ENCODE peak calls at places on chromosomes 11 and 22, in nine cellular contexts. One of them, this sample, is unnamed.

GRCh38 chr11:78857688-78858087 is 283.0 kb upstream of the NARS2 start:
- DNase-seq in stimulated activated CD4-positive, alpha-beta T cell treated with anti-CD3 and anti-CD28 coated beads, Interleukin-2, amount 100 ng/mL, for 48 hours: no peak
- DNase-seq in NCI-H2029 treated with DMSO at 0.1 percent for 48 hours: no peak
- DNase-seq in HT1080: no peak
- DNase-seq in GM04503: no peak
- DNase-seq in RWPE1: no peak
- DNase-seq in NCI-H748 treated with DMSO at 0.1 percent for 48 hours: no peak
- DNase-seq in spleen: no peak
- DNase-seq in astrocyte of the spinal cord: peak; percentile 13
- DNase-seq in this sample: no peak

GRCh38 chr11:112380464-112380863 is 119.8 kb upstream of the PLET1 start:
- DNase-seq in stimulated activated CD4-positive, alpha-beta T cell treated with anti-CD3 and anti-CD28 coated beads, Interleukin-2, amount 100 ng/mL, for 48 hours: no peak
- DNase-seq in NCI-H2029 treated with DMSO at 0.1 percent for 48 hours: no peak
- DNase-seq in HT1080: no peak
- DNase-seq in GM04503: no peak
- DNase-seq in RWPE1: no peak
- DNase-seq in NCI-H748 treated with DMSO at 0.1 percent for 48 hours: no peak
- DNase-seq in spleen: no peak
- DNase-seq in astrocyte of the spinal cord: no peak
- DNase-seq in this sample: no peak

GRCh38 chr22:39128508-39128907 is 24.0 kb downstream of the CBX7 start:
- DNase-seq in stimulated activated CD4-positive, alpha-beta T cell treated with anti-CD3 and anti-CD28 coated beads, Interleukin-2, amount 100 ng/mL, for 48 hours: no peak
- DNase-seq in NCI-H2029 treated with DMSO at 0.1 percent for 48 hours: no peak
- DNase-seq in HT1080: no peak
- DNase-seq in GM04503: no peak
- DNase-seq in RWPE1: no peak
- DNase-seq in NCI-H748 treated with DMSO at 0.1 percent for 48 hours: no peak
- DNase-seq in spleen: peak; percentile 56
- DNase-seq in astrocyte of the spinal cord: no peak
- DNase-seq in this sample: no peak

GRCh38 chr22:23085785-23086184 is 15.5 kb downstream of the GNAZ start:
- DNase-seq in stimulated activated CD4-positive, alpha-beta T cell treated with anti-CD3 and anti-CD28 coated beads, Interleukin-2, amount 100 ng/mL, for 48 hours: no peak
- DNase-seq in NCI-H2029 treated with DMSO at 0.1 percent for 48 hours: no peak
- DNase-seq in HT1080: no peak
- DNase-seq in GM04503: no peak
- DNase-seq in RWPE1: no peak
- DNase-seq in NCI-H748 treated with DMSO at 0.1 percent for 48 hours: no peak
- DNase-seq in spleen: no peak
- DNase-seq in astrocyte of the spinal cord: no peak
- DNase-seq in this sample: no peak

GRCh38 chr11:62445314-62445740 is 26.5 kb downstream of the SCGB1A1 start:
- DNase-seq in stimulated activated CD4-positive, alpha-beta T cell treated with anti-CD3 and anti-CD28 coated beads, Interleukin-2, amount 100 ng/mL, for 48 hours: no peak
- DNase-seq in NCI-H2029 treated with DMSO at 0.1 percent for 48 hours: peak; percentile 78
- DNase-seq in HT1080: no peak
- DNase-seq in GM04503: peak; percentile 80
- DNase-seq in RWPE1: no peak
- DNase-seq in NCI-H748 treated with DMSO at 0.1 percent for 48 hours: no peak
- DNase-seq in spleen: no peak
- DNase-seq in astrocyte of the spinal cord: peak; percentile 65
- DNase-seq in this sample: no peak

GRCh38 chr22:29266564-29267461 is 968 bp downstream of the RHBDD3 start:
- DNase-seq in stimulated activated CD4-positive, alpha-beta T cell treated with anti-CD3 and anti-CD28 coated beads, Interleukin-2, amount 100 ng/mL, for 48 hours: no peak
- DNase-seq in NCI-H2029 treated with DMSO at 0.1 percent for 48 hours: no peak
- DNase-seq in HT1080: no peak
- DNase-seq in GM04503: no peak
- DNase-seq in RWPE1: no peak
- DNase-seq in NCI-H748 treated with DMSO at 0.1 percent for 48 hours: no peak
- DNase-seq in spleen: peak; percentile 79
- DNase-seq in astrocyte of the spinal cord: peak; percentile 9
- DNase-seq in this sample: peak; percentile 7

GRCh38 chr11:102158151-102158734 is 48.0 kb downstream of the YAP1 start:
- DNase-seq in stimulated activated CD4-positive, alpha-beta T cell treated with anti-CD3 and anti-CD28 coated beads, Interleukin-2, amount 100 ng/mL, for 48 hours: no peak
- DNase-seq in NCI-H2029 treated with DMSO at 0.1 percent for 48 hours: no peak
- DNase-seq in HT1080: no peak
- DNase-seq in GM04503: no peak
- DNase-seq in RWPE1: no peak
- DNase-seq in NCI-H748 treated with DMSO at 0.1 percent for 48 hours: no peak
- DNase-seq in spleen: no peak
- DNase-seq in astrocyte of the spinal cord: no peak
- DNase-seq in this sample: no peak

GRCh38 chr11:37712246-37712645 is 1114.2 kb upstream of the RAG2 start:
- DNase-seq in stimulated activated CD4-positive, alpha-beta T cell treated with anti-CD3 and anti-CD28 coated beads, Interleukin-2, amount 100 ng/mL, for 48 hours: no peak
- DNase-seq in NCI-H2029 treated with DMSO at 0.1 percent for 48 hours: no peak
- DNase-seq in HT1080: peak; percentile 41
- DNase-seq in GM04503: no peak
- DNase-seq in RWPE1: no peak
- DNase-seq in NCI-H748 treated with DMSO at 0.1 percent for 48 hours: no peak
- DNase-seq in spleen: no peak
- DNase-seq in astrocyte of the spinal cord: peak; percentile 25
- DNase-seq in this sample: no peak

GRCh38 chr11:61680622-61681191 is 516 bp downstream of the DAGLA start:
- DNase-seq in stimulated activated CD4-positive, alpha-beta T cell treated with anti-CD3 and anti-CD28 coated beads, Interleukin-2, amount 100 ng/mL, for 48 hours: no peak
- DNase-seq in NCI-H2029 treated with DMSO at 0.1 percent for 48 hours: no peak
- DNase-seq in HT1080: no peak
- DNase-seq in GM04503: no peak
- DNase-seq in RWPE1: no peak
- DNase-seq in NCI-H748 treated with DMSO at 0.1 percent for 48 hours: no peak
- DNase-seq in spleen: no peak
- DNase-seq in astrocyte of the spinal cord: no peak
- DNase-seq in this sample: no peak

GRCh38 chr11:8747173-8747572 is 64.6 kb downstream of the RPL27A start:
- DNase-seq in stimulated activated CD4-positive, alpha-beta T cell treated with anti-CD3 and anti-CD28 coated beads, Interleukin-2, amount 100 ng/mL, for 48 hours: no peak
- DNase-seq in NCI-H2029 treated with DMSO at 0.1 percent for 48 hours: no peak
- DNase-seq in HT1080: no peak
- DNase-seq in GM04503: no peak
- DNase-seq in RWPE1: no peak
- DNase-seq in NCI-H748 treated with DMSO at 0.1 percent for 48 hours: no peak
- DNase-seq in spleen: no peak
- DNase-seq in astrocyte of the spinal cord: no peak
- DNase-seq in this sample: no peak

GRCh38 chr11:111283945-111284481 is 14.3 kb upstream of the POU2AF3 start:
- DNase-seq in stimulated activated CD4-positive, alpha-beta T cell treated with anti-CD3 and anti-CD28 coated beads, Interleukin-2, amount 100 ng/mL, for 48 hours: no peak
- DNase-seq in NCI-H2029 treated with DMSO at 0.1 percent for 48 hours: no peak
- DNase-seq in HT1080: no peak
- DNase-seq in GM04503: no peak
- DNase-seq in RWPE1: no peak
- DNase-seq in NCI-H748 treated with DMSO at 0.1 percent for 48 hours: no peak
- DNase-seq in spleen: peak; percentile 81
- DNase-seq in astrocyte of the spinal cord: peak; percentile 5
- DNase-seq in this sample: no peak

GRCh38 chr22:38872831-38873248 is 824 bp upstream of the CBX6 start:
- DNase-seq in stimulated activated CD4-positive, alpha-beta T cell treated with anti-CD3 and anti-CD28 coated beads, Interleukin-2, amount 100 ng/mL, for 48 hours: no peak
- DNase-seq in NCI-H2029 treated with DMSO at 0.1 percent for 48 hours: peak; percentile 28
- DNase-seq in HT1080: no peak
- DNase-seq in GM04503: no peak
- DNase-seq in RWPE1: no peak
- DNase-seq in NCI-H748 treated with DMSO at 0.1 percent for 48 hours: no peak
- DNase-seq in spleen: peak; percentile 87
- DNase-seq in astrocyte of the spinal cord: peak; percentile 33
- DNase-seq in this sample: no peak

GRCh38 chr11:65159005-65159404 is 11.0 kb upstream of the SPDYC start:
- DNase-seq in stimulated activated CD4-positive, alpha-beta T cell treated with anti-CD3 and anti-CD28 coated beads, Interleukin-2, amount 100 ng/mL, for 48 hours: no peak
- DNase-seq in NCI-H2029 treated with DMSO at 0.1 percent for 48 hours: no peak
- DNase-seq in HT1080: no peak
- DNase-seq in GM04503: no peak
- DNase-seq in RWPE1: no peak
- DNase-seq in NCI-H748 treated with DMSO at 0.1 percent for 48 hours: no peak
- DNase-seq in spleen: no peak
- DNase-seq in astrocyte of the spinal cord: no peak
- DNase-seq in this sample: no peak

GRCh38 chr22:46010951-46011626 is 34.1 kb upstream of the WNT7B start:
- DNase-seq in stimulated activated CD4-positive, alpha-beta T cell treated with anti-CD3 and anti-CD28 coated beads, Interleukin-2, amount 100 ng/mL, for 48 hours: no peak
- DNase-seq in NCI-H2029 treated with DMSO at 0.1 percent for 48 hours: no peak
- DNase-seq in HT1080: no peak
- DNase-seq in GM04503: no peak
- DNase-seq in RWPE1: no peak
- DNase-seq in NCI-H748 treated with DMSO at 0.1 percent for 48 hours: no peak
- DNase-seq in spleen: peak; percentile 74
- DNase-seq in astrocyte of the spinal cord: peak; percentile 49
- DNase-seq in this sample: no peak

GRCh38 chr22:37533995-37534394 is 14.8 kb upstream of the CARD10 start:
- DNase-seq in stimulated activated CD4-positive, alpha-beta T cell treated with anti-CD3 and anti-CD28 coated beads, Interleukin-2, amount 100 ng/mL, for 48 hours: no peak
- DNase-seq in NCI-H2029 treated with DMSO at 0.1 percent for 48 hours: peak; percentile 11
- DNase-seq in HT1080: peak; percentile 84
- DNase-seq in GM04503: peak; percentile 55
- DNase-seq in RWPE1: no peak
- DNase-seq in NCI-H748 treated with DMSO at 0.1 percent for 48 hours: no peak
- DNase-seq in spleen: no peak
- DNase-seq in astrocyte of the spinal cord: peak; percentile 83
- DNase-seq in this sample: no peak

GRCh38 chr11:64917663-64917995 is 620 bp upstream of the ATG2A start:
- DNase-seq in stimulated activated CD4-positive, alpha-beta T cell treated with anti-CD3 and anti-CD28 coated beads, Interleukin-2, amount 100 ng/mL, for 48 hours: no peak
- DNase-seq in NCI-H2029 treated with DMSO at 0.1 percent for 48 hours: no peak
- DNase-seq in HT1080: no peak
- DNase-seq in GM04503: no peak
- DNase-seq in RWPE1: no peak
- DNase-seq in NCI-H748 treated with DMSO at 0.1 percent for 48 hours: no peak
- DNase-seq in spleen: no peak
- DNase-seq in astrocyte of the spinal cord: no peak
- DNase-seq in this sample: no peak

GRCh38 chr11:7512525-7513209 is 1.1 kb upstream of the PPFIBP2 start:
- DNase-seq in stimulated activated CD4-positive, alpha-beta T cell treated with anti-CD3 and anti-CD28 coated beads, Interleukin-2, amount 100 ng/mL, for 48 hours: no peak
- DNase-seq in NCI-H2029 treated with DMSO at 0.1 percent for 48 hours: no peak
- DNase-seq in HT1080: no peak
- DNase-seq in GM04503: peak; percentile 31
- DNase-seq in RWPE1: no peak
- DNase-seq in NCI-H748 treated with DMSO at 0.1 percent for 48 hours: no peak
- DNase-seq in spleen: peak; percentile 93
- DNase-seq in astrocyte of the spinal cord: peak; percentile 15
- DNase-seq in this sample: no peak

GRCh38 chr11:34086554-34087278 is 18.7 kb upstream of the NAT10 start:
- DNase-seq in stimulated activated CD4-positive, alpha-beta T cell treated with anti-CD3 and anti-CD28 coated beads, Interleukin-2, amount 100 ng/mL, for 48 hours: no peak
- DNase-seq in NCI-H2029 treated with DMSO at 0.1 percent for 48 hours: no peak
- DNase-seq in HT1080: no peak
- DNase-seq in GM04503: no peak
- DNase-seq in RWPE1: no peak
- DNase-seq in NCI-H748 treated with DMSO at 0.1 percent for 48 hours: no peak
- DNase-seq in spleen: no peak
- DNase-seq in astrocyte of the spinal cord: peak; percentile 43
- DNase-seq in this sample: peak; percentile 58

GRCh38 chr11:118068206-118068944 is 8.5 kb upstream of the TMPRSS4 start:
- DNase-seq in stimulated activated CD4-positive, alpha-beta T cell treated with anti-CD3 and anti-CD28 coated beads, Interleukin-2, amount 100 ng/mL, for 48 hours: no peak
- DNase-seq in NCI-H2029 treated with DMSO at 0.1 percent for 48 hours: no peak
- DNase-seq in HT1080: no peak
- DNase-seq in GM04503: no peak
- DNase-seq in RWPE1: no peak
- DNase-seq in NCI-H748 treated with DMSO at 0.1 percent for 48 hours: no peak
- DNase-seq in spleen: no peak
- DNase-seq in astrocyte of the spinal cord: no peak
- DNase-seq in this sample: no peak

GRCh38 chr22:50035976-50036375 is 22.1 kb downstream of the TTLL8 start:
- DNase-seq in stimulated activated CD4-positive, alpha-beta T cell treated with anti-CD3 and anti-CD28 coated beads, Interleukin-2, amount 100 ng/mL, for 48 hours: no peak
- DNase-seq in NCI-H2029 treated with DMSO at 0.1 percent for 48 hours: no peak
- DNase-seq in HT1080: no peak
- DNase-seq in GM04503: no peak
- DNase-seq in RWPE1: no peak
- DNase-seq in NCI-H748 treated with DMSO at 0.1 percent for 48 hours: no peak
- DNase-seq in spleen: peak; percentile 55
- DNase-seq in astrocyte of the spinal cord: no peak
- DNase-seq in this sample: no peak

GRCh38 chr11:107017433-107018227 is 646 bp downstream of the GUCY1A2 start:
- DNase-seq in stimulated activated CD4-positive, alpha-beta T cell treated with anti-CD3 and anti-CD28 coated beads, Interleukin-2, amount 100 ng/mL, for 48 hours: peak; percentile 1
- DNase-seq in NCI-H2029 treated with DMSO at 0.1 percent for 48 hours: peak; percentile 46
- DNase-seq in HT1080: peak; percentile 62
- DNase-seq in GM04503: no peak
- DNase-seq in RWPE1: peak; percentile 20
- DNase-seq in NCI-H748 treated with DMSO at 0.1 percent for 48 hours: peak; percentile 24
- DNase-seq in spleen: peak; percentile 78
- DNase-seq in astrocyte of the spinal cord: peak; percentile 61
- DNase-seq in this sample: no peak

GRCh38 chr11:11070976-11071375 is 213.1 kb upstream of the ZBED5 start:
- DNase-seq in stimulated activated CD4-positive, alpha-beta T cell treated with anti-CD3 and anti-CD28 coated beads, Interleukin-2, amount 100 ng/mL, for 48 hours: no peak
- DNase-seq in NCI-H2029 treated with DMSO at 0.1 percent for 48 hours: no peak
- DNase-seq in HT1080: no peak
- DNase-seq in GM04503: no peak
- DNase-seq in RWPE1: no peak
- DNase-seq in NCI-H748 treated with DMSO at 0.1 percent for 48 hours: no peak
- DNase-seq in spleen: no peak
- DNase-seq in astrocyte of the spinal cord: no peak
- DNase-seq in this sample: no peak

GRCh38 chr11:69166186-69167115 is 10.7 kb downstream of the SMIM38 start:
- DNase-seq in stimulated activated CD4-positive, alpha-beta T cell treated with anti-CD3 and anti-CD28 coated beads, Interleukin-2, amount 100 ng/mL, for 48 hours: peak; percentile 35
- DNase-seq in NCI-H2029 treated with DMSO at 0.1 percent for 48 hours: no peak
- DNase-seq in HT1080: peak; percentile 89
- DNase-seq in GM04503: peak; percentile 38
- DNase-seq in RWPE1: peak; percentile 78
- DNase-seq in NCI-H748 treated with DMSO at 0.1 percent for 48 hours: no peak
- DNase-seq in spleen: peak; percentile 62
- DNase-seq in astrocyte of the spinal cord: peak; percentile 93
- DNase-seq in this sample: no peak

GRCh38 chr11:120424185-120424969 is 87.2 kb upstream of the GRIK4 start:
- DNase-seq in stimulated activated CD4-positive, alpha-beta T cell treated with anti-CD3 and anti-CD28 coated beads, Interleukin-2, amount 100 ng/mL, for 48 hours: no peak
- DNase-seq in NCI-H2029 treated with DMSO at 0.1 percent for 48 hours: no peak
- DNase-seq in HT1080: no peak
- DNase-seq in GM04503: no peak
- DNase-seq in RWPE1: peak; percentile 48
- DNase-seq in NCI-H748 treated with DMSO at 0.1 percent for 48 hours: no peak
- DNase-seq in spleen: no peak
- DNase-seq in astrocyte of the spinal cord: no peak
- DNase-seq in this sample: no peak

GRCh38 chr11:117394221-117394925 is 66.7 kb downstream of the CEP164 start:
- DNase-seq in stimulated activated CD4-positive, alpha-beta T cell treated with anti-CD3 and anti-CD28 coated beads, Interleukin-2, amount 100 ng/mL, for 48 hours: no peak
- DNase-seq in NCI-H2029 treated with DMSO at 0.1 percent for 48 hours: no peak
- DNase-seq in HT1080: no peak
- DNase-seq in GM04503: no peak
- DNase-seq in RWPE1: no peak
- DNase-seq in NCI-H748 treated with DMSO at 0.1 percent for 48 hours: no peak
- DNase-seq in spleen: peak; percentile 57
- DNase-seq in astrocyte of the spinal cord: no peak
- DNase-seq in this sample: no peak

GRCh38 chr11:93741882-93742226 is 382 bp downstream of the C11orf54 start:
- DNase-seq in stimulated activated CD4-positive, alpha-beta T cell treated with anti-CD3 and anti-CD28 coated beads, Interleukin-2, amount 100 ng/mL, for 48 hours: no peak
- DNase-seq in NCI-H2029 treated with DMSO at 0.1 percent for 48 hours: no peak
- DNase-seq in HT1080: no peak
- DNase-seq in GM04503: peak; percentile 40
- DNase-seq in RWPE1: peak; percentile 76
- DNase-seq in NCI-H748 treated with DMSO at 0.1 percent for 48 hours: no peak
- DNase-seq in spleen: no peak
- DNase-seq in astrocyte of the spinal cord: no peak
- DNase-seq in this sample: no peak

GRCh38 chr11:116518141-116518540 is 254.6 kb downstream of the BUD13 start:
- DNase-seq in stimulated activated CD4-positive, alpha-beta T cell treated with anti-CD3 and anti-CD28 coated beads, Interleukin-2, amount 100 ng/mL, for 48 hours: no peak
- DNase-seq in NCI-H2029 treated with DMSO at 0.1 percent for 48 hours: no peak
- DNase-seq in HT1080: no peak
- DNase-seq in GM04503: no peak
- DNase-seq in RWPE1: no peak
- DNase-seq in NCI-H748 treated with DMSO at 0.1 percent for 48 hours: no peak
- DNase-seq in spleen: no peak
- DNase-seq in astrocyte of the spinal cord: no peak
- DNase-seq in this sample: no peak

GRCh38 chr11:11789735-11790369 is 51.9 kb upstream of the USP47 start:
- DNase-seq in stimulated activated CD4-positive, alpha-beta T cell treated with anti-CD3 and anti-CD28 coated beads, Interleukin-2, amount 100 ng/mL, for 48 hours: no peak
- DNase-seq in NCI-H2029 treated with DMSO at 0.1 percent for 48 hours: no peak
- DNase-seq in HT1080: peak; percentile 18
- DNase-seq in GM04503: no peak
- DNase-seq in RWPE1: peak; percentile 28
- DNase-seq in NCI-H748 treated with DMSO at 0.1 percent for 48 hours: peak; percentile 12
- DNase-seq in spleen: no peak
- DNase-seq in astrocyte of the spinal cord: peak; percentile 19
- DNase-seq in this sample: no peak

GRCh38 chr11:69540118-69541000 is 58.9 kb downstream of the LINC01488 start:
- DNase-seq in stimulated activated CD4-positive, alpha-beta T cell treated with anti-CD3 and anti-CD28 coated beads, Interleukin-2, amount 100 ng/mL, for 48 hours: no peak
- DNase-seq in NCI-H2029 treated with DMSO at 0.1 percent for 48 hours: no peak
- DNase-seq in HT1080: no peak
- DNase-seq in GM04503: no peak
- DNase-seq in RWPE1: no peak
- DNase-seq in NCI-H748 treated with DMSO at 0.1 percent for 48 hours: no peak
- DNase-seq in spleen: peak; percentile 75
- DNase-seq in astrocyte of the spinal cord: no peak
- DNase-seq in this sample: no peak

This sample was measured in CD4-positive, CD25-positive, alpha-beta regulatory T cell.